ENCODE peak calls at places on chromosomes 3 and 15, in five cellular contexts. P is GM12878, T is pancreas, X is fibroblast of lung, I is testis. L is an unnamed sample. For H3K9me3 and H3K4me1, the result is how much of the 10 kb centered on the place peaks cover.

GRCh38 chr3:140186421-140186920 is 251.5 kb downstream of the CLSTN2 start:
- DNase-seq in I (peak), X (peak), T (peak), P (no peak), L (no peak)

GRCh38 chr15:92376109-92376508 is 17.6 kb upstream of the ST8SIA2 start:
- DNase-seq in I (no peak), P (no peak), X (no peak), T (no peak), L (no peak)

GRCh38 chr15:59020321-59020720 is 32.9 kb downstream of the RNF111 start:
- DNase-seq in X (no peak), P (no peak), T (no peak), I (no peak), L (no peak)

GRCh38 chr3:122628567-122628966 is 51.1 kb downstream of the PARP15 start:
- DNase-seq in I (no peak), X (peak), P (no peak), T (no peak), L (no peak)

GRCh38 chr3:133531981-133532380 is 41.5 kb upstream of the CDV3 start:
- DNase-seq in P (no peak), T (no peak), X (peak), I (no peak), L (peak)

GRCh38 chr15:37100109-37100873 is at the start of gene MEIS2:
- DNase-seq in X (peak), T (peak), P (peak), I (peak), L (peak)

GRCh38 chr15:96337354-96337990 is 7.0 kb downstream of the NR2F2 start:
- DNase-seq in T (no peak), X (peak), I (no peak), P (no peak), L (no peak)

GRCh38 chr15:101161656-101162055 is 90.2 kb downstream of the CHSY1 start:
- DNase-seq in I (no peak), P (no peak), X (no peak), T (no peak), L (no peak)

GRCh38 chr15:61644550-61644949 is 415.4 kb upstream of the RORA start:
- DNase-seq in X (no peak), I (no peak), T (no peak), P (no peak), L (no peak)

GRCh38 chr3:64150527-64151238 is 74.6 kb downstream of the PRICKLE2 start:
- DNase-seq in P (no peak), T (peak), X (peak), I (peak), L (peak)

GRCh38 chr3:60551455-60552209 is 699.6 kb downstream of the FHIT start:
- DNase-seq in X (no peak), P (no peak), T (no peak), I (no peak), L (no peak)

GRCh38 chr15:61116830-61117229 is 112.3 kb downstream of the RORA start:
- DNase-seq in I (no peak), T (no peak), X (no peak), P (no peak), L (no peak)

GRCh38 chr3:132709761-132710160 is 12.4 kb downstream of the NPHP3 start:
- DNase-seq in I (no peak), P (no peak), T (no peak), X (peak), L (no peak)

GRCh38 chr3:127139601-127140500 is 53.1 kb upstream of the PRR23E start:
- DNase-seq in I (no peak), P (no peak), T (no peak), X (no peak), L (no peak)

GRCh38 chr3:45140392-45140791 is 5.8 kb downstream of the CDCP1 start:
- DNase-seq in X (peak), I (no peak), P (no peak), T (no peak), L (no peak)

GRCh38 chr15:101049856-101050646 is 130.9 kb downstream of the LRRK1 start:
- DNase-seq in P (no peak), X (no peak), T (no peak), I (peak), L (no peak)

GRCh38 chr3:67715911-67716310 is 61.5 kb upstream of the SUCLG2 start:
- DNase-seq in P (no peak), X (peak), I (no peak), T (no peak), L (no peak)

GRCh38 chr3:187319699-187320302 is 28.3 kb upstream of the MASP1 start:
- DNase-seq in I (peak), T (peak), X (peak), P (peak), L (peak)

GRCh38 chr3:193598202-193598601 is 5.2 kb downstream of the OPA1 start:
- DNase-seq in X (no peak), P (no peak), I (no peak), T (no peak), L (no peak)

GRCh38 chr3:12807066-12807465 is 10.6 kb downstream of the CAND2 start:
- DNase-seq in T (no peak), P (no peak), I (no peak), X (no peak), L (peak)

GRCh38 chr3:190807719-190808375 is 54.6 kb downstream of the GMNC start:
- DNase-seq in I (peak), T (peak), X (no peak), P (no peak), L (peak)

GRCh38 chr3:65899226-65899625 is 139.5 kb downstream of the MAGI1 start:
- DNase-seq in I (no peak), P (no peak), T (no peak), X (no peak), L (no peak)

GRCh38 chr3:48268936-48269551 is 28.1 kb downstream of the ZNF589 start:
- DNase-seq in P (no peak), I (no peak), X (peak), T (no peak), L (no peak)

GRCh38 chr3:49158108-49158709 is 7.9 kb downstream of the CCDC71 start:
- DNase-seq in T (peak), P (peak), I (peak), X (no peak), L (peak)

GRCh38 chr3:69671082-69671952 is 67.9 kb upstream of the MITF start:
- DNase-seq in P (no peak), X (peak), T (peak), I (peak), L (peak)

GRCh38 chr3:126982522-126983175 is at the start of gene PLXNA1:
- DNase-seq in T (peak), I (peak), X (peak), P (peak), L (peak)

GRCh38 chr15:73488698-73489097 is 45.7 kb downstream of the REC114 start:
- DNase-seq in P (no peak), I (no peak), T (no peak), X (no peak), L (no peak)

GRCh38 chr15:45980376-45980775 is 345.5 kb downstream of the SQOR start:
- DNase-seq in X (no peak), T (no peak), P (no peak), I (no peak), L (no peak)
- H3K9me3 ChIP-seq in X (under half), T (under half), P (under half), I (under half), L (under half)

GRCh38 chr3:50254577-50255250 is 14.2 kb upstream of the SEMA3B start:
- DNase-seq in I (peak), T (no peak), X (peak), P (no peak), L (no peak)
- H3K4me1 ChIP-seq in I (under half), T (under half), X (under half), P (under half), L (under half)

DNA sequence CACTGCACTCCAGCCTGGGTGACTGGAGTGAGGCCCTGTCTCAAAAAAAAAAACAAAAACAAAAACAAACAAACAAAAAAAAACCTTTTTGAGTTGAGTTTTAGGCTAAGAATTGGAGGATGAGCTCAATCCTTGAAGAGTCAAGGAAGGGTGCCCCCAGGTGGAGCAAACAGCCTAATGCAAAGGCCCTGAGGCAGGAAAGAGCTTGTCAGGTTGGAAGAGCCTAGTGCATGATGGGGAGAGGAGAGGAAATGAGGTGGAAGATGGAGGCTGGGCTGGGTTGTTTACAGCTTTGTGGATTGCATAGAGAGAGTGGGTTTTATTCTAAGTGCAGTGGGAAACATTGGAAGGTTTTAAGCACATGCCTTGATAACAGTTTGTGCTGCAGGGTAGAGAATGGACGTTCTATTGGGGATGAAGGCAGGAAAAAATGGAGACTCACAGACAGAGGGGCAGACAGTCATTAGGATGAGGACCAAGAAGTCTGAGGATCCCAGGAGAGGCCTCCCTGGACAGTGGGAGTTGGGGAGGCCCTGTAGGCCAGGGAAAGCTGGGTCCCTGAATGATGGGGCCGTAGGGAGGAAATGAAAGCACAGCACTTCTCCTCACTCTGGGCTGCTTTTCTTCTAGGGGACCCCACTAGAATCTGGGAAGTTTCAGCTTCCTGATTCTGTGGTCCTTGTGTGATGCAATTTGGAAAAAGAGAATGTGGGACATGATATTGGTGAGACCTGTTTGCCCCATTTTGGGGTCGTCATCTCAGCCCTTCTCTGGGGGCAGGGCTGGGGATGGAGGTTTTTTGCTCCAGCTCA is 1.9 kb upstream of the SNX22 start:
- DNase-seq in P (no peak), I (no peak), X (no peak), T (no peak), L (peak)
- TF ChIP-seq CTCF in P (peak), I (no peak), X (no peak), T (no peak), L (peak)

GRCh38 chr3:157938154-157938774 is 168.0 kb downstream of the SHOX2 start:
- DNase-seq in T (no peak), I (no peak), P (no peak), X (peak), L (no peak)

GRCh38 chr3:157939166-157939565 is 167.1 kb downstream of the SHOX2 start:
- DNase-seq in I (no peak), P (no peak), X (no peak), T (no peak), L (no peak)
- H3K9me3 ChIP-seq in I (under half), P (under half), X (under half), T (under half), L (under half)

DNA sequence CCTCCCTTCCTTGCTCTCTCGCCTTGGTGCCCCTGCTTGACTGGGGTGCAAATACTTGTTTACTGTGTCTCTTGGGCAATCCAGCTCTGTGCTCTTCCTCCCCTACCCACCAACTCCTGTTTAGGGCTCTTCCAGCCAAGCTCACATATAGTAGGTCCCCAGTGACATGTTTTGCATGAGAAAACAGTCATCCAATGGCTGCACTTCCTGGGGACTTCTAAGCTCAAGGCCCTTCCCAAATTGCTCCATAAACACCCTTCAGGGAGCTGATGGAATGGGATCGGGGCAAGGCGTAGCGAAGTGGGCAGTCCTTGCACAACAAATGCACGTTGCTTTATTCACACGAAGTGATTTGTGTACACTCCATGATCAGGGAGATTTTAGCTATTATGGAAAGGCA is 9.4 kb upstream of the COPG1 start:
- DNase-seq in I (no peak), P (no peak), X (no peak), T (no peak), L (no peak)
- H3K4me1 ChIP-seq in I (under half), P (under half), X (under half), T (under half), L (under half)

GRCh38 chr15:71678191-71678590 is 132.2 kb upstream of the NR2E3 start:
- DNase-seq in P (no peak), X (no peak), T (no peak), I (no peak), L (no peak)

GRCh38 chr15:71669688-71670087 is 140.7 kb upstream of the NR2E3 start:
- DNase-seq in I (no peak), X (no peak), T (no peak), P (no peak), L (no peak)

GRCh38 chr15:71677352-71677751 is 133.0 kb upstream of the NR2E3 start:
- DNase-seq in T (no peak), P (no peak), X (no peak), I (no peak), L (no peak)

GRCh38 chr15:71677766-71678165 is 132.6 kb upstream of the NR2E3 start:
- DNase-seq in I (no peak), X (no peak), P (no peak), T (no peak), L (no peak)

DNA sequence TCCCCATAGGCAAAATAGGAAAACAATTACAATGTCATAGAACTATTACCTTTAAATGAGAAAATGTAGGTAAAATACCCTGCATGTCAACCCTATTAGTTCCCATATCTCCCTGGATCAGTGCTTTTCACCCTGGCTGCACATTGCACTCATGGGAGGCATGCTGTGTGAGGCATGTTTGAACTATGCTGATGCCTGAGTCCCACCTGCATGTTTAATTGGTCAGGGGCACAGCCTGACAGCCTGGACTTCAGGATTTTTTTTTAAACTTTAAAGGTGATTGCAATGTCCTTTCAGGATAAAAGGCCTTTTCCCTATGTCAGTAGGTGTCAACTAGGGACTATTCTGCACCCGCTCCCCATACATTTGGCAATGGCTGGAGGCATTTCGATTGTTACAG is 136.0 kb upstream of the NR2E3 start:
- DNase-seq in T (no peak), X (no peak), I (no peak), P (no peak), L (no peak)
- TF ChIP-seq CTCF in T (no peak), X (no peak), I (no peak), P (no peak), L (no peak)

GRCh38 chr3:40719660-40720287 is 195.0 kb downstream of the ZNF621 start:
- DNase-seq in T (peak), X (peak), I (peak), P (no peak), L (peak)

GRCh38 chr3:40720351-40720750 is 195.6 kb downstream of the ZNF621 start:
- DNase-seq in P (no peak), X (no peak), I (no peak), T (no peak), L (no peak)

GRCh38 chr3:40723078-40723660 is 198.4 kb downstream of the ZNF621 start:
- DNase-seq in X (no peak), P (no peak), I (no peak), T (no peak), L (no peak)

GRCh38 chr3:40720863-40721262 is 196.1 kb downstream of the ZNF621 start:
- DNase-seq in T (no peak), P (no peak), X (no peak), I (no peak), L (no peak)

DNA sequence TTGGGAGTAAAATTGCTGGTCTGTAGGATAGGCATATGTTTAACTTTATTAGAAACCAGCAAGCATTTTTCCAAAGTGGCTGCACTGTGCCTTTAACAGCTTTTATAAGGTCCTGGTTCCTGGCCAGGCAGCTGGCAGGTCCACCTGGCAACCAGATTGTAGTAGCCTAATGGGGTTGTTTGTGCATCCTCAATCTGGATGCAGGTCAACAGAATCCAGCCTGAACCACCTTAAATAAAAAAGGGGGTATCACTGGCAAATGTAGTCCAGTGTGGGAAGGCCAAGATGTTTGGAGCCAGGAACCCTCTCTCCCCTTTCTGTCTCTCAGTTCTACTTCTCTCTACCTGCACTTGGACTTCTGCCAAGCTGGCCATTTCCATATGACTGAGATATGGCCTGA is 200.3 kb downstream of the ZNF621 start:
- DNase-seq in T (no peak), X (no peak), I (no peak), P (no peak), L (no peak)
- H3K9me3 ChIP-seq in T (under half), X (under half), I (under half), P (under half), L (under half)

GRCh38 chr15:25345943-25346342 is 92.9 kb downstream of the UBE3A start:
- DNase-seq in I (no peak), T (no peak), P (no peak), X (peak), L (peak)
- H3K4me1 ChIP-seq in I (under half), T (under half), P (under half), X (under half), L (under half)

GRCh38 chr15:47588968-47589367 is 128.3 kb upstream of the SEMA6D start:
- DNase-seq in T (no peak), X (no peak), I (no peak), P (no peak), L (no peak)
- TF ChIP-seq CTCF in T (no peak), X (no peak), I (no peak), P (no peak), L (no peak)

GRCh38 chr15:72415304-72415703 is 17.2 kb downstream of the TMEM202 start:
- DNase-seq in X (no peak), I (no peak), T (no peak), P (no peak), L (no peak)
- H3K9me3 ChIP-seq in X (under half), I (under half), T (under half), P (under half), L (under half)

L was measured in cardiac muscle cell.